ENCODE peak calls at places on chromosome 15, in seven cellular contexts. P, S, A, R, Q, X and M are unnamed samples.

GRCh38 chr15:95247068-95247984 is 1016.0 kb downstream of the MCTP2 start:
- DNase-seq in Q (no peak), P (no peak), A (peak; percentile 96), X (no peak), S (no peak), R (no peak), M (no peak)

GRCh38 chr15:67991706-67992105 is 62.4 kb upstream of the PIAS1 start:
- DNase-seq in Q (no peak), X (no peak), P (no peak), R (no peak), S (no peak), A (no peak), M (no peak)

GRCh38 chr15:75864213-75865059 is 21.2 kb downstream of the UBE2Q2 start:
- DNase-seq in A (no peak), R (no peak), P (no peak), X (no peak), S (no peak), Q (no peak), M (no peak)

GRCh38 chr15:35909414-35909813 is 363.4 kb upstream of the DPH6 start:
- DNase-seq in X (no peak), P (no peak), A (no peak), S (no peak), Q (no peak), R (no peak), M (no peak)

GRCh38 chr15:66046751-66047150 is 177.5 kb downstream of the RAB11A start:
- DNase-seq in Q (no peak), P (no peak), S (no peak), A (no peak), X (no peak), R (no peak), M (no peak)

GRCh38 chr15:67927501-67928156 is 87.8 kb upstream of the RNU6-1 start:
- DNase-seq in P (no peak), S (peak; percentile 66), R (peak; percentile 70), A (no peak), X (no peak), Q (peak; percentile 52), M (no peak)

GRCh38 chr15:81239190-81239589 is 42.5 kb downstream of the IL16 start:
- DNase-seq in S (no peak), A (no peak), P (no peak), Q (no peak), X (no peak), R (no peak), M (no peak)

GRCh38 chr15:77778802-77779201 is 146.1 kb upstream of the LINGO1 start:
- DNase-seq in X (no peak), R (no peak), A (no peak), Q (no peak), P (no peak), S (no peak), M (no peak)

GRCh38 chr15:39643747-39644520 is 63.1 kb downstream of the THBS1 start:
- DNase-seq in R (no peak), X (no peak), S (no peak), A (no peak), Q (no peak), P (no peak), M (no peak)

GRCh38 chr15:24756101-24756500 is 80.5 kb downstream of the NPAP1 start:
- DNase-seq in P (no peak), S (no peak), R (no peak), Q (no peak), X (no peak), A (no peak), M (no peak)

GRCh38 chr15:40272713-40273056 is 10.2 kb downstream of the ANKRD63 start:
- DNase-seq in P (no peak), Q (no peak), S (no peak), X (no peak), R (no peak), A (peak; percentile 45), M (no peak)

GRCh38 chr15:46251873-46252272 is 617.0 kb downstream of the SQOR start:
- DNase-seq in X (no peak), S (no peak), P (no peak), A (no peak), R (no peak), Q (no peak), M (no peak)

GRCh38 chr15:71083349-71083748 is 31.9 kb upstream of the THSD4 start:
- DNase-seq in A (no peak), R (no peak), S (peak; percentile 44), Q (peak; percentile 57), P (no peak), X (no peak), M (no peak)

GRCh38 chr15:36880226-36880912 is 220.0 kb downstream of the MEIS2 start:
- DNase-seq in Q (no peak), A (no peak), X (no peak), R (no peak), P (no peak), S (no peak), M (no peak)

GRCh38 chr15:59199775-59200465 is 6.7 kb upstream of the LDHAL6B start:
- DNase-seq in X (no peak), P (no peak), Q (no peak), S (no peak), R (no peak), A (peak; percentile 80), M (no peak)
- TF ChIP-seq CTCF in X (no peak), P (no peak), Q (no peak), S (no peak), R (no peak), A (no peak), M (no peak)

DNA sequence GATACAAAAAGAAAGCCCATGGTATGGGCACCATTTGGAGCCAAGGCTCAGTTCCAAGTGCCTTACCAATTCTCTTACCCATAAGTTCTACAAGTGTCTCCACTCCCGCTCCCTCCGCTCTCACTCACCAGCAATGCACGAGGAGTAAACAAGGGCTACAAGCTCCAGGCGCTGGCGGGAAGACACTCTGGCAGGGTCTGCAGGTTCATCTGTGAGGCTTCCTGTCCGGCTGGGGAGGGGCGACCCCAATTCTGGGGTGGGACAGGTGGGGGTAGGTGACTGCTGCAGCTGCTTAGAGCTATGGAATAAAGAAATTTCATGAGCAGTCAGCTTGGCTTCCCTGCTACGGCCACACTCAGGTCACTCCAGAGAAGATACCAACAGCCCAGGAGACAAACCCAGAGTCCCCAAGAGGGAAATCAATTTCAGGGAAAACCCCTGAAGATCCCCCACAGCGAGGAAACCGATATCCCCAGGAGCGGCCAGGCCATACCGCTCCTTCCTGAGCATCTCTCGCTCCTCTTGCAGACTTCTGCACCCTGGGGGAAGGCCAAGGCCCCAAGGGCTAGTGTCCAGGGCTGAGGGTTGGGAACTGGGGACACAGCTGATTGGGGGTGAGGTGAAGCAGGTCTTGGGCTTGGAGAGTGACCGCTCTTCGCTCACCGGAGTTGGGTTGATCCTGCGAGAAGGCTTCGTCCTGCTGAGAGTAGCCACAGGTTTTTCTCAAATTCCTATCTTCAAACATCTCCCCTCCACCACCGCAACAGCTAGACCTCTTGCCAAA is 1.4 kb downstream of the CDAN1 start:
- DNase-seq in S (no peak), A (no peak), P (no peak), Q (no peak), R (no peak), X (no peak), M (no peak)
- H3K4me3 ChIP-seq in S (peak overlapping the region; percentile 77), A (peak overlapping the region; percentile 99), P (peak overlapping the region; percentile 94), Q (peak overlapping the region; percentile 37), R (peak overlapping the region; percentile 75), X (peak overlapping the region; percentile 85), M (peak overlapping the region; percentile 68)

GRCh38 chr15:64151727-64152506 is at the start of gene SNX22:
- DNase-seq in Q (no peak), A (no peak), X (no peak), R (no peak), S (no peak), P (no peak), M (no peak)
- TF ChIP-seq POLR2A in Q (no peak), A (no peak), X (no peak), R (no peak), S (no peak), P (no peak), M (no peak)

GRCh38 chr15:57364282-57365007 is 11.9 kb upstream of the CGNL1 start:
- DNase-seq in X (no peak), R (no peak), P (no peak), Q (no peak), A (no peak), S (no peak), M (no peak)
- TF ChIP-seq CTCF in X (no peak), R (no peak), P (no peak), Q (no peak), A (no peak), S (no peak), M (no peak)

DNA sequence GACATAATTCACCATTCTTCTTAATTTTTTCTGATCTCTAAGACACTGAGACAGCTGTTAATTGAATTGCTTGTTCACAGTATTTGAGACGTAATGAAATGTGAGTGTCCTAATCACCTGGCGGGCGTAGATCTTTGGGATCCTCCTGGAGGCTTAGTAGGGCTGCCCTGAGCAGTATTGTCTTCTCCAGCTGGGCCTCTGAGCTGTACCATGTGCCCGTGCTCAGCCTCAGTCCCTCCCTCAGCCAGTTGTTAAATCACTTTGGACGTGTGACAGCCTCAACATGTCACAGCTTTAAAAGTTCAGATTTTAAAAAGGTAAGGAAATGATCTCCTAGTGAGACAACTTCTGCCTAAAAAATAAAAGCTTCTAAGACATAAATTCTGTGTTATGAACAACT is 35.5 kb downstream of the IGF1R start:
- DNase-seq in X (no peak), Q (no peak), P (no peak), A (no peak), S (no peak), R (no peak), M (no peak)
- H3K4me3 ChIP-seq in X (no peak overlapping the region), Q (no peak overlapping the region), P (no peak overlapping the region), A (no peak overlapping the region), S (no peak overlapping the region), R (no peak overlapping the region), M (peak overlapping the region; percentile 16)